ENCODE peak calls at places on chromosomes 2 and 18, in seven cellular contexts. H, Z, U, M, W, Y and T are unnamed samples.

GRCh38 chr18:49664086-49664890 is 102.4 kb downstream of the LIPG start:
- DNase-seq in W (no peak), Z (no peak), Y (no peak), M (no peak), H (no peak), U (no peak), T (peak; percentile 54)

GRCh38 chr2:229695971-229696370 is 18.4 kb downstream of the DNER start:
- DNase-seq in M (no peak), W (no peak), Y (no peak), H (no peak), U (no peak), Z (no peak), T (no peak)

GRCh38 chr2:36362291-36362690 is 6.7 kb downstream of the CRIM1 start:
- DNase-seq in Z (no peak), W (no peak), U (no peak), H (peak; percentile 83), Y (no peak), M (no peak), T (no peak)

GRCh38 chr2:31384771-31385276 is 29.7 kb downstream of the XDH start:
- DNase-seq in U (no peak), Y (no peak), H (peak; percentile 97), M (no peak), W (no peak), Z (no peak), T (no peak)

GRCh38 chr2:18232731-18233438 is 327.6 kb downstream of the RDH14 start:
- DNase-seq in U (peak; percentile 35), Y (no peak), M (no peak), Z (no peak), H (peak; percentile 56), W (no peak), T (no peak)

GRCh38 chr2:43848174-43848573 is 9.4 kb downstream of the ABCG8 start:
- DNase-seq in W (no peak), U (no peak), Z (no peak), Y (no peak), M (no peak), H (no peak), T (no peak)

GRCh38 chr2:178280261-178280852 is 86.0 kb downstream of the OSBPL6 start:
- DNase-seq in H (peak; percentile 41), W (peak; percentile 20), Y (no peak), U (peak; percentile 53), M (peak; percentile 36), Z (no peak), T (peak; percentile 63)

GRCh38 chr2:144523606-144524131 is 3.8 kb upstream of the ZEB2 start:
- DNase-seq in H (no peak), U (no peak), Y (no peak), W (peak; percentile 51), Z (no peak), M (peak; percentile 46), T (no peak)

GRCh38 chr2:233331536-233331935 is 22.8 kb upstream of the DGKD start:
- DNase-seq in Y (no peak), H (no peak), W (no peak), M (no peak), Z (no peak), U (no peak), T (peak; percentile 66)

GRCh38 chr2:64120008-64120407 is 24.2 kb downstream of the PELI1 start:
- DNase-seq in Y (no peak), Z (no peak), H (no peak), M (peak; percentile 18), W (no peak), U (no peak), T (no peak)

GRCh38 chr18:69845588-69846506 is 101.8 kb downstream of the CD226 start:
- DNase-seq in U (no peak), Z (no peak), H (no peak), Y (no peak), W (no peak), M (peak; percentile 7), T (no peak)

GRCh38 chr2:212135739-212136138 is 402.9 kb downstream of the ERBB4 start:
- DNase-seq in Z (no peak), Y (no peak), U (no peak), M (no peak), W (no peak), H (no peak), T (no peak)

GRCh38 chr2:1814616-1815015 is 70.3 kb upstream of the PXDN start:
- DNase-seq in Y (no peak), M (no peak), H (no peak), U (no peak), W (no peak), Z (no peak), T (no peak)

GRCh38 chr2:174750923-174751441 is 13.3 kb downstream of the CHRNA1 start:
- DNase-seq in U (no peak), M (no peak), Y (no peak), Z (no peak), W (no peak), H (no peak), T (no peak)

GRCh38 chr2:85716346-85716880 is 22.3 kb downstream of the GNLY start:
- DNase-seq in Y (no peak), W (no peak), Z (no peak), M (peak; percentile 50), H (no peak), U (no peak), T (no peak)

GRCh38 chr18:74524097-74524496 is 10.2 kb upstream of the CNDP1 start:
- DNase-seq in W (no peak), U (no peak), H (no peak), Y (no peak), M (no peak), Z (no peak), T (no peak)
- H3K27ac ChIP-seq in W (no peak overlapping the region), U (no peak overlapping the region), H (no peak overlapping the region), Y (no peak overlapping the region), M (no peak overlapping the region), Z (no peak overlapping the region), T (no peak overlapping the region)

DNA sequence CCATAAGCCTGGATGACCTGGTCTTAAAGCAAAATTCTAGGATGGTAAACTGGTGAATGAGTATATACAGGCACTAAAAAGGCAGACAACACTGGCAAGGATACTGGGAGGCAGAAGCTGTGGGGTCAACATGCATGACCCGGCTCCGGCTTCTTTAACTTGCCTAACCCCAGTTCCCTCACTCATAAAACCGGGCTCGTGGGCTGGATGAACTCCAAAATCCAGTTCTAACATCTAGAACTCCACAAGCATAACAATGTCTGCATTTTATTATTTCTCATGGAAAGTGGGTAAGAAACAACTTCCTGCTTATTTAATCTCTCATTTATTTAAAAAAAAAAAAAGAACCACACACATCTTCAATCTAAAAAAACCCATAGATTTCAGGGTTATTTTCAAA is 57.3 kb downstream of the FARSB start:
- DNase-seq in U (no peak), M (no peak), H (no peak), Z (no peak), Y (no peak), W (no peak), T (no peak)
- H3K36me3 ChIP-seq in U (peaks cover 52% of the 10 kb centered on the region), M (no peaks in the 10 kb centered on the region), H (peaks cover 16% of the 10 kb centered on the region), Z (peaks cover 84% of the 10 kb centered on the region), Y (peaks cover 9% of the 10 kb centered on the region), W (peaks cover 9% of the 10 kb centered on the region), T (no peaks in the 10 kb centered on the region)

GRCh38 chr18:10544093-10544748 is 18.4 kb downstream of the NAPG start:
- DNase-seq in H (no peak), Y (no peak), U (no peak), W (no peak), Z (no peak), M (no peak), T (peak; percentile 53)
- TF ChIP-seq CTCF in H (no peak), Y (no peak), U (no peak), W (peak; percentile 24), Z (no peak), M (no peak), T (peak; percentile 7)

DNA sequence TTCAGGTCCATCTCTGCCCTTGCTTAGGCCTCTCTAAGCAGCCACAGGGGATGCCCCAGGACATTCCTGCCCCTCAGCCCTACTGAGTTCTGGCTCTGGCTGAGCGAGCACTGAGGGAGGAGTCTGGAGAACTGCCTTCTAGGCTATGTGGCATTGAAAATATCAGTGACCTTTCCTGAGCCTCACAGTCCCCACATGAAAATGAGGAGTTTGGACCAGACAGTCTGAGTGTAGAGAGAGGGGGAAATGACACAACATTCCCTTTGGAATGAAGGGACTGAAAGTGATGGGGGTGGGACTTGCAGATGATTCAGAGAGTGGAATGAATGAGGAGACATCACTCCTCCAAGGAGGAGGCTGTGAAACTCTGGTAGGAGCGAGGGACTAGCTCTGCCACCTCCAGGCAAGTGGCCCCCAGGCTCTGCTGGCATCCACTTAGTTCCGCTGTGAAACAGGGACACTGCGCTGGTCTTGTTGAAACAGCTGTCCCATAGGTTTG is 8.0 kb downstream of the TNS1 start:
- DNase-seq in Z (no peak), M (no peak), W (no peak), H (peak; percentile 8), Y (no peak), U (no peak), T (no peak)
- H3K27ac ChIP-seq in Z (peak overlapping the region; percentile 40), M (no peak overlapping the region), W (no peak overlapping the region), H (no peak overlapping the region), Y (no peak overlapping the region), U (no peak overlapping the region), T (no peak overlapping the region)

DNA sequence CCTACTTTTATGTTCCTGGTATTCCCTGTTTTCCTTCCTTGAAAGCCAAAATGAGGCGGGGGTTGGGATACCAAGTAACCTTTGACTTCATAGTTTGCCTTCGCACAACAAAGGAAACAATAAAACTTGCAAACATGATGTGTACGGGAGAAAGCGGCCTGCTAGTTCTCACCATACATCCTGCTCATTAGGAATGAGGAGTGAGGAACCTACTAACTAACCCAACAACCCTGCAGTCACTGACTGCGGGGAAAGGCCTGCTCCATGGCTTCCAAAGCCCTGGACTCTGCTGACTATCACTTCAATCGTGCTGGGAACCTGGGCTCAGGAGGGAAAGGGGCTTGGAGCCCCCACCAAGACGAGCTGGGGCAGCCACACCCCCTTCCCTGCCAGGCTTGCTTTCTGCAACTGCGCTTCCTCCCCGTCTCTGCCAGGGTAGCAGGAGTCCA is 24.2 kb downstream of the RPL31 start:
- DNase-seq in Z (no peak), H (no peak), W (peak; percentile 14), U (no peak), M (no peak), Y (no peak), T (no peak)
- H3K36me3 ChIP-seq in Z (peaks cover 81% of the 10 kb centered on the region), H (peaks cover 19% of the 10 kb centered on the region), W (no peaks in the 10 kb centered on the region), U (peaks cover 78% of the 10 kb centered on the region), M (no peaks in the 10 kb centered on the region), Y (peaks cover 8% of the 10 kb centered on the region), T (no peaks in the 10 kb centered on the region)

GRCh38 chr2:70300771-70301343 is 1.0 kb downstream of the FAM136A start:
- DNase-seq in Z (no peak), Y (no peak), W (no peak), M (no peak), U (peak; percentile 13), H (no peak), T (no peak)
- TF ChIP-seq CTCF in Z (no peak), Y (no peak), W (no peak), M (no peak), U (no peak), H (no peak), T (peak; percentile 27)

GRCh38 chr2:236576978-236577377 is 7.4 kb downstream of the ACKR3 start:
- DNase-seq in W (no peak), M (no peak), H (no peak), U (no peak), Y (no peak), Z (no peak), T (no peak)

GRCh38 chr2:236576053-236576452 is 6.4 kb downstream of the ACKR3 start:
- DNase-seq in M (peak; percentile 73), Y (no peak), W (peak; percentile 85), Z (no peak), H (no peak), U (no peak), T (no peak)

GRCh38 chr2:236574000-236574399 is 4.4 kb downstream of the ACKR3 start:
- DNase-seq in Y (no peak), Z (no peak), H (no peak), U (no peak), M (no peak), W (no peak), T (no peak)

GRCh38 chr2:236574424-236575145 is 5.0 kb downstream of the ACKR3 start:
- DNase-seq in U (no peak), M (no peak), W (no peak), Y (no peak), H (no peak), Z (no peak), T (no peak)

GRCh38 chr2:236575501-236575900 is 5.9 kb downstream of the ACKR3 start:
- DNase-seq in W (no peak), M (no peak), H (no peak), Z (no peak), Y (no peak), U (no peak), T (no peak)
- H3K27ac ChIP-seq in W (peak overlapping the region; percentile 82), M (no peak overlapping the region), H (no peak overlapping the region), Z (no peak overlapping the region), Y (peak overlapping the region; percentile 54), U (no peak overlapping the region), T (no peak overlapping the region)